ENCODE peak calls at places on chromosomes 11 and 22, in ten cellular contexts. H, Q, X, K, G, V, W, P, L and Y are unnamed samples.
A peak's percentile ranks its signal among the peaks of the same experiment; 100 is the strongest.

GRCh38 chr22:44585559-44586121 is 87.6 kb upstream of the RTL6 start:
- DNase-seq in H (no peak), V (no peak), L (peak; percentile 48), K (peak; percentile 78), W (peak; percentile 37), X (no peak), G (no peak), P (no peak), Q (peak; percentile 56), Y (no peak)

GRCh38 chr11:86638673-86639072 is 33.7 kb downstream of the ME3 start:
- DNase-seq in H (no peak), X (no peak), V (no peak), L (no peak), P (no peak), K (no peak), W (no peak), G (peak; percentile 8), Q (no peak), Y (no peak)

GRCh38 chr11:79100093-79100704 is 340.6 kb downstream of the TENM4 start:
- DNase-seq in V (peak; percentile 32), H (peak; percentile 12), K (no peak), W (no peak), X (peak; percentile 68), P (peak; percentile 29), Q (no peak), L (no peak), G (no peak), Y (peak; percentile 21)

GRCh38 chr22:21947040-21948014 is 5.3 kb downstream of the PPM1F start:
- DNase-seq in V (no peak), P (no peak), K (no peak), X (peak; percentile 66), L (no peak), G (no peak), W (peak; percentile 64), H (no peak), Q (no peak), Y (no peak)

GRCh38 chr11:100709233-100709999 is 22.3 kb downstream of the ARHGAP42 start:
- DNase-seq in G (no peak), H (peak; percentile 26), X (no peak), K (no peak), V (no peak), P (no peak), L (no peak), Q (no peak), W (no peak), Y (no peak)

GRCh38 chr11:72041364-72042058 is 38.8 kb downstream of the NUMA1 start:
- DNase-seq in K (peak; percentile 89), Q (peak; percentile 93), H (peak; percentile 40), W (peak; percentile 87), L (peak; percentile 87), G (peak; percentile 92), P (peak; percentile 76), V (peak; percentile 82), X (peak; percentile 87), Y (peak; percentile 70)

GRCh38 chr11:48142886-48143285 is 73.7 kb upstream of the OR4B1 start:
- DNase-seq in Q (no peak), G (no peak), X (no peak), V (no peak), H (no peak), L (no peak), P (no peak), K (no peak), W (no peak), Y (no peak)

GRCh38 chr11:68328374-68329091 is 16.1 kb downstream of the LRP5 start:
- DNase-seq in H (no peak), K (no peak), X (peak; percentile 84), V (peak; percentile 51), G (no peak), W (no peak), Q (peak; percentile 72), L (no peak), P (no peak), Y (peak; percentile 70)

GRCh38 chr11:69156673-69157155 is 979 bp downstream of the SMIM38 start:
- DNase-seq in G (no peak), X (no peak), V (no peak), L (no peak), H (no peak), Q (no peak), K (no peak), W (peak; percentile 51), P (peak; percentile 73), Y (no peak)

DNA sequence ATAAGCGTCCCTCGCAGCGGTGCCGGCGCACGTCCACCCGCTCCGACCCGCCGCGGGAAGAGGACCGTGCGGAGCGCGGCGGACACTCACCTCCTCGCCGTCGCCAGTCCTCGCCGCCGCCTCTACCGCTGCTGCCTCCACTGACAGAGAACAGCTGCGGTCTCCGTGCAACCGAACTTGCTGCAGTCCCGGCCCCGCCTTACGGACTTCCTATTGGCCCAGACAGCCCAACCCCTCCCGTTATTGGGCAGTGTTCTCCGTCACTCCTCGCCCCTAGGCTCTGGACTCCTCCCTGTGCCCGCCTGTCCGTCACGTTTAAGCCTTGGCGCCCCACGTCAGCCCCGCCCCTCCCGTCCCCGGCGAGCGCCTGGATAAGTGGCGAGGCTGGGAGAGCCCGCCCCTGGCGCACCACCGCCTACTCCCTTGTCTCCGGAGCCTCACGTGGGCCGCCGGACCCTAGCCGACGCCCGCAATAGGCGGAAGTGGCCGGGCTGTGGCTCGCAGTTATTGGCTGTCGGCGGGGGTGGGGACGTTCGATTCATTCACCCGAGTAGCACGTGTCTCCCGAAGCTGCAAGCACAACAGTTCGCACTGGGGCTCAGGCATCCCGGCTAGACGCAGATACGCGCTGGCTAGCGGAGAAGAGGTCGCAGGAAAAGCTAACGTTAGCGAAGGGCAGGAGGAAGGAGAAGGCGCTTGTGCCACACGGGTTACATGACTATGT is at the start of gene PC:
- DNase-seq in Q (peak; percentile 100), X (peak; percentile 100), V (peak; percentile 100), H (peak; percentile 99), K (peak; percentile 99), G (peak; percentile 100), W (peak; percentile 99), L (peak; percentile 100), P (peak; percentile 99), Y (peak; percentile 99)
- TF ChIP-seq POLR2A in Q (peak; percentile 36), X (no peak), V (no peak), H (no peak), K (peak; percentile 28), G (peak; percentile 64), W (no peak), L (peak; percentile 11), P (no peak), Y (peak; percentile 89)

DNA sequence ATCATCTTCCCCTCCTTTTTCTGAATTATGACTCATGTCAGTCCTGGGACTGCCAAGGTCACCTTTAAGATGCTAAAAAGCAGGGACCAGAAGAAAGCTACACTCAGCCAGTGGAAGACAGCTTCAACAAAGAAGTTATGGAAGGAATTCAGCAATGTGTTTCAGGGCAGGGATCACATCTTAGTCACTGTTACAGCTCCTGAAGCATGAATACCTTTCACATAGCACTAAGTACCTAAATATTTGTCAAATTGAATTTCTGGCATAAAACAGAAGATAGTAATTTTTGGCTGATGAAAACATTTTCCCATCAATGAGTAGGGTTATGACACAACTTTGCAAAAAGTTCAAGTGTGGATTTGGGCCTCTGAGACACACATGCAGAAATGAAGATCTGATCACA is 5.2 kb downstream of the DDB1 start:
- DNase-seq in P (no peak), G (no peak), V (no peak), L (no peak), W (no peak), H (no peak), X (no peak), K (no peak), Q (no peak), Y (no peak)
- H3K36me3 ChIP-seq in P (peaks cover 24% of the 10 kb centered on the region), G (peaks cover 73% of the 10 kb centered on the region), V (peaks cover 75% of the 10 kb centered on the region), L (peaks cover 8% of the 10 kb centered on the region), W (peaks cover 50% of the 10 kb centered on the region), H (peaks cover 46% of the 10 kb centered on the region), X (peaks cover 22% of the 10 kb centered on the region), K (peaks cover 62% of the 10 kb centered on the region), Q (peaks cover 65% of the 10 kb centered on the region), Y (no peaks in the 10 kb centered on the region)

GRCh38 chr22:39489094-39490068 is 12.7 kb upstream of the MIEF1 start:
- DNase-seq in G (no peak), H (no peak), X (no peak), L (no peak), Q (peak; percentile 50), K (no peak), V (no peak), W (no peak), P (no peak), Y (no peak)

GRCh38 chr22:39486951-39487825 is 14.9 kb upstream of the MIEF1 start:
- DNase-seq in V (no peak), K (no peak), L (no peak), Q (peak; percentile 56), H (no peak), G (no peak), P (no peak), X (no peak), W (no peak), Y (no peak)

GRCh38 chr22:39487826-39488520 is 14.1 kb upstream of the MIEF1 start:
- DNase-seq in H (no peak), V (no peak), P (no peak), X (no peak), K (no peak), G (no peak), Q (peak; percentile 58), W (no peak), L (no peak), Y (no peak)

GRCh38 chr22:39490135-39490798 is 11.8 kb upstream of the MIEF1 start:
- DNase-seq in V (peak; percentile 76), X (peak; percentile 60), L (peak; percentile 73), Q (peak; percentile 85), H (peak; percentile 79), W (peak; percentile 97), G (no peak), P (peak; percentile 92), K (peak; percentile 90), Y (peak; percentile 71)

DNA sequence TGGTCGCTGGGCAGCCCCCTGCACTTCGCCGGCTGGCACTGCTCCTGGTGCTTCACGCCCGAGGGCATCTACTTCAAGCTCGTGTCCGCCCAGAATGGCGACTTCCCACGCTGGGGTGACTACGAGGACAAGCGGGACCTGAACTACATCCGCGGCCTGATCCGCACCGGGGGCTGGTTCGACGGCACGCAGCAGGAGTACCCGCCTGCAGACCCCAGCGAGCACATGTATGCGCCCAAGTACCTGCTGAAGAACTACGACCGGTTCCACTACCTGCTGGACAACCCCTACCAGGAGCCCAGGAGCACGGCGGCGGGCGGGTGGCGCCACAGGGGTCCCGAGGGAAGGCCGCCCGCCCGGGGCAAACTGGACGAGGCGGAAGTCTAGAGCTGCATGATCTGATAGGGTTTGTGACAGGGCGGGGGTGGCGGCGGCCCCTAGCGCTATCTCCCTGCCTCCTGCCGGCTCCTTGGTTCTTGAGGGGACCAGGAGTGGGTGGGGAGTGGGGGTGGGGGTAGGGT is 13.5 kb upstream of the MIEF1 start:
- DNase-seq in K (no peak), H (no peak), P (no peak), X (no peak), L (no peak), W (no peak), Q (peak; percentile 58), V (no peak), G (no peak), Y (no peak)
- TF ChIP-seq POLR2AphosphoS5 in K (no peak), H (no peak), P (no peak), X (no peak), L (no peak), W (no peak), Q (no peak), V (no peak), G (no peak), Y (no peak)

GRCh38 chr11:15650105-15650938 is 535.6 kb downstream of the INSC start:
- DNase-seq in P (peak; percentile 93), V (peak; percentile 93), W (peak; percentile 96), K (peak; percentile 93), X (peak; percentile 90), L (peak; percentile 94), G (peak; percentile 98), H (peak; percentile 70), Q (peak; percentile 95), Y (peak; percentile 94)
- TF ChIP-seq POLR2A in P (no peak), V (no peak), W (no peak), K (no peak), X (no peak), L (no peak), G (no peak), H (no peak), Q (no peak), Y (no peak)